ENCODE peak calls at places on chromosomes 2 and 18, in eight cellular contexts. One of them, this sample, is unnamed.

GRCh38 chr2:229169751-229170150 is 101.3 kb downstream of the PID1 start:
- DNase-seq in A549: no peak
- DNase-seq in left lung: no peak
- DNase-seq in fibroblast of the aortic adventitia: no peak
- DNase-seq in dorsolateral prefrontal cortex: no peak
- DNase-seq in astrocyte: no peak
- DNase-seq in Caco-2: no peak
- DNase-seq in psoas muscle: no peak
- DNase-seq in this sample: peak; percentile 93

GRCh38 chr18:70289351-70290330 is 796 bp downstream of the SOCS6 start:
- DNase-seq in psoas muscle: peak; percentile 37
- DNase-seq in A549: no peak
- DNase-seq in fibroblast of the aortic adventitia: peak; percentile 38
- DNase-seq in dorsolateral prefrontal cortex: no peak
- DNase-seq in Caco-2: no peak
- DNase-seq in left lung: peak; percentile 85
- DNase-seq in astrocyte: no peak
- DNase-seq in this sample: peak; percentile 45

GRCh38 chr18:24968233-24968775 is 383.7 kb downstream of the ZNF521 start:
- DNase-seq in astrocyte: no peak
- DNase-seq in psoas muscle: no peak
- DNase-seq in fibroblast of the aortic adventitia: no peak
- DNase-seq in left lung: no peak
- DNase-seq in dorsolateral prefrontal cortex: no peak
- DNase-seq in A549: no peak
- DNase-seq in Caco-2: no peak
- DNase-seq in this sample: no peak

GRCh38 chr2:68643011-68643873 is at the start of gene PROKR1:
- DNase-seq in dorsolateral prefrontal cortex: no peak
- DNase-seq in Caco-2: peak; percentile 44
- DNase-seq in fibroblast of the aortic adventitia: no peak
- DNase-seq in A549: peak; percentile 22
- DNase-seq in psoas muscle: peak; percentile 28
- DNase-seq in astrocyte: peak; percentile 5
- DNase-seq in left lung: peak; percentile 85
- DNase-seq in this sample: no peak

GRCh38 chr2:5391361-5391760 is 300.8 kb upstream of the SOX11 start:
- DNase-seq in A549: no peak
- DNase-seq in psoas muscle: no peak
- DNase-seq in Caco-2: no peak
- DNase-seq in fibroblast of the aortic adventitia: no peak
- DNase-seq in dorsolateral prefrontal cortex: no peak
- DNase-seq in astrocyte: no peak
- DNase-seq in left lung: no peak
- DNase-seq in this sample: no peak

GRCh38 chr2:241891988-241892298 is 22.4 kb downstream of the RTP5 start:
- DNase-seq in left lung: no peak
- DNase-seq in A549: no peak
- DNase-seq in Caco-2: no peak
- DNase-seq in fibroblast of the aortic adventitia: no peak
- DNase-seq in astrocyte: no peak
- DNase-seq in psoas muscle: no peak
- DNase-seq in dorsolateral prefrontal cortex: no peak
- DNase-seq in this sample: no peak

GRCh38 chr2:190359896-190360376 is 16.5 kb downstream of the INPP1 start:
- DNase-seq in left lung: no peak
- DNase-seq in astrocyte: peak; percentile 64
- DNase-seq in dorsolateral prefrontal cortex: peak; percentile 81
- DNase-seq in A549: no peak
- DNase-seq in fibroblast of the aortic adventitia: peak; percentile 87
- DNase-seq in Caco-2: no peak
- DNase-seq in psoas muscle: peak; percentile 48
- DNase-seq in this sample: peak; percentile 71

GRCh38 chr18:38751897-38752296 is 1186.3 kb upstream of the CELF4 start:
- DNase-seq in A549: no peak
- DNase-seq in left lung: peak; percentile 47
- DNase-seq in Caco-2: no peak
- DNase-seq in fibroblast of the aortic adventitia: no peak
- DNase-seq in psoas muscle: no peak
- DNase-seq in dorsolateral prefrontal cortex: peak; percentile 72
- DNase-seq in astrocyte: no peak
- DNase-seq in this sample: peak; percentile 0

GRCh38 chr2:101152195-101153076 is 1.3 kb upstream of the TBC1D8 start:
- DNase-seq in psoas muscle: peak; percentile 34
- DNase-seq in astrocyte: no peak
- DNase-seq in dorsolateral prefrontal cortex: no peak
- DNase-seq in Caco-2: peak; percentile 53
- DNase-seq in left lung: no peak
- DNase-seq in A549: peak; percentile 79
- DNase-seq in fibroblast of the aortic adventitia: peak; percentile 66
- DNase-seq in this sample: peak; percentile 86

GRCh38 chr2:55781542-55781941 is 87.9 kb upstream of the PNPT1 start:
- DNase-seq in dorsolateral prefrontal cortex: no peak
- DNase-seq in fibroblast of the aortic adventitia: no peak
- DNase-seq in astrocyte: no peak
- DNase-seq in psoas muscle: no peak
- DNase-seq in left lung: no peak
- DNase-seq in Caco-2: no peak
- DNase-seq in A549: no peak
- DNase-seq in this sample: no peak

GRCh38 chr2:39133215-39133851 is 12.5 kb upstream of the SOS1 start:
- DNase-seq in fibroblast of the aortic adventitia: no peak
- DNase-seq in astrocyte: no peak
- DNase-seq in Caco-2: no peak
- DNase-seq in dorsolateral prefrontal cortex: no peak
- DNase-seq in left lung: no peak
- DNase-seq in psoas muscle: no peak
- DNase-seq in A549: no peak
- DNase-seq in this sample: no peak

GRCh38 chr2:234289789-234290188 is 207.1 kb downstream of the ARL4C start:
- DNase-seq in A549: peak; percentile 63
- DNase-seq in left lung: no peak
- DNase-seq in fibroblast of the aortic adventitia: peak; percentile 92
- DNase-seq in astrocyte: peak; percentile 79
- DNase-seq in psoas muscle: peak; percentile 23
- DNase-seq in dorsolateral prefrontal cortex: no peak
- DNase-seq in Caco-2: no peak
- DNase-seq in this sample: peak; percentile 89

GRCh38 chr2:185145316-185146121 is 547.2 kb downstream of the ZNF804A start:
- DNase-seq in psoas muscle: no peak
- DNase-seq in astrocyte: no peak
- DNase-seq in A549: no peak
- DNase-seq in Caco-2: no peak
- DNase-seq in fibroblast of the aortic adventitia: no peak
- DNase-seq in dorsolateral prefrontal cortex: no peak
- DNase-seq in left lung: peak; percentile 40
- DNase-seq in this sample: no peak

GRCh38 chr18:75253784-75254183 is 43.2 kb downstream of the TSHZ1 start:
- DNase-seq in fibroblast of the aortic adventitia: peak; percentile 57
- DNase-seq in left lung: no peak
- DNase-seq in dorsolateral prefrontal cortex: no peak
- DNase-seq in Caco-2: no peak
- DNase-seq in A549: no peak
- DNase-seq in psoas muscle: no peak
- DNase-seq in astrocyte: no peak
- DNase-seq in this sample: peak; percentile 56

GRCh38 chr2:118854507-118855300 is 7.3 kb upstream of the EN1 start:
- DNase-seq in psoas muscle: no peak
- DNase-seq in dorsolateral prefrontal cortex: no peak
- DNase-seq in Caco-2: no peak
- DNase-seq in astrocyte: no peak
- DNase-seq in fibroblast of the aortic adventitia: no peak
- DNase-seq in A549: no peak
- DNase-seq in left lung: no peak
- DNase-seq in this sample: no peak

GRCh38 chr2:10303174-10303633 is 500 bp downstream of the HPCAL1 start:
- DNase-seq in dorsolateral prefrontal cortex: no peak
- DNase-seq in Caco-2: no peak
- DNase-seq in psoas muscle: no peak
- DNase-seq in fibroblast of the aortic adventitia: peak; percentile 22
- DNase-seq in astrocyte: no peak
- DNase-seq in left lung: peak; percentile 86
- DNase-seq in A549: no peak
- DNase-seq in this sample: peak; percentile 19

GRCh38 chr2:223008162-223008561 is 43.8 kb upstream of the KCNE4 start:
- DNase-seq in Caco-2: no peak
- DNase-seq in psoas muscle: no peak
- DNase-seq in fibroblast of the aortic adventitia: no peak
- DNase-seq in dorsolateral prefrontal cortex: no peak
- DNase-seq in astrocyte: peak; percentile 57
- DNase-seq in left lung: no peak
- DNase-seq in A549: no peak
- DNase-seq in this sample: peak; percentile 67

GRCh38 chr2:10507106-10507505 is 59.0 kb upstream of the ODC1 start:
- DNase-seq in left lung: no peak
- DNase-seq in astrocyte: no peak
- DNase-seq in A549: no peak
- DNase-seq in fibroblast of the aortic adventitia: no peak
- DNase-seq in Caco-2: no peak
- DNase-seq in dorsolateral prefrontal cortex: peak; percentile 25
- DNase-seq in psoas muscle: no peak
- DNase-seq in this sample: no peak

GRCh38 chr18:26460449-26461091 is 87.8 kb downstream of the KCTD1 start:
- DNase-seq in astrocyte: peak; percentile 87
- DNase-seq in dorsolateral prefrontal cortex: no peak
- DNase-seq in Caco-2: no peak
- DNase-seq in fibroblast of the aortic adventitia: peak; percentile 60
- DNase-seq in left lung: no peak
- DNase-seq in psoas muscle: no peak
- DNase-seq in A549: peak; percentile 41
- DNase-seq in this sample: peak; percentile 63

GRCh38 chr2:224958873-224959272 is 83.4 kb downstream of the DOCK10 start:
- DNase-seq in dorsolateral prefrontal cortex: no peak
- DNase-seq in fibroblast of the aortic adventitia: peak; percentile 61
- DNase-seq in Caco-2: no peak
- DNase-seq in psoas muscle: no peak
- DNase-seq in astrocyte: no peak
- DNase-seq in A549: no peak
- DNase-seq in left lung: no peak
- DNase-seq in this sample: no peak
- H3K4me3 ChIP-seq in dorsolateral prefrontal cortex: no peak overlapping the region
- H3K4me3 ChIP-seq in fibroblast of the aortic adventitia: no peak overlapping the region
- H3K4me3 ChIP-seq in Caco-2: no peak overlapping the region
- H3K4me3 ChIP-seq in psoas muscle: no peak overlapping the region
- H3K4me3 ChIP-seq in astrocyte: no peak overlapping the region
- H3K4me3 ChIP-seq in A549: no peak overlapping the region
- H3K4me3 ChIP-seq in left lung: no peak overlapping the region
- H3K4me3 ChIP-seq in this sample: no peak overlapping the region

GRCh38 chr2:230974096-230974913 is 21.6 kb upstream of the SPATA3 start:
- DNase-seq in A549: no peak
- DNase-seq in left lung: no peak
- DNase-seq in dorsolateral prefrontal cortex: no peak
- DNase-seq in psoas muscle: no peak
- DNase-seq in fibroblast of the aortic adventitia: no peak
- DNase-seq in Caco-2: no peak
- DNase-seq in astrocyte: peak; percentile 92
- DNase-seq in this sample: peak; percentile 96

GRCh38 chr2:230972046-230972445 is 23.9 kb upstream of the SPATA3 start:
- DNase-seq in left lung: no peak
- DNase-seq in fibroblast of the aortic adventitia: no peak
- DNase-seq in dorsolateral prefrontal cortex: no peak
- DNase-seq in psoas muscle: no peak
- DNase-seq in A549: no peak
- DNase-seq in astrocyte: no peak
- DNase-seq in Caco-2: no peak
- DNase-seq in this sample: no peak

GRCh38 chr2:230967113-230967512 is 28.8 kb upstream of the SPATA3 start:
- DNase-seq in psoas muscle: no peak
- DNase-seq in dorsolateral prefrontal cortex: no peak
- DNase-seq in A549: no peak
- DNase-seq in astrocyte: no peak
- DNase-seq in left lung: no peak
- DNase-seq in fibroblast of the aortic adventitia: no peak
- DNase-seq in Caco-2: no peak
- DNase-seq in this sample: no peak

GRCh38 chr2:230968921-230969672 is 26.8 kb upstream of the SPATA3 start:
- DNase-seq in left lung: no peak
- DNase-seq in A549: no peak
- DNase-seq in psoas muscle: no peak
- DNase-seq in astrocyte: no peak
- DNase-seq in Caco-2: no peak
- DNase-seq in fibroblast of the aortic adventitia: no peak
- DNase-seq in dorsolateral prefrontal cortex: no peak
- DNase-seq in this sample: no peak

GRCh38 chr2:230969673-230970015 is 26.3 kb upstream of the SPATA3 start:
- DNase-seq in A549: no peak
- DNase-seq in fibroblast of the aortic adventitia: no peak
- DNase-seq in psoas muscle: no peak
- DNase-seq in astrocyte: no peak
- DNase-seq in Caco-2: no peak
- DNase-seq in left lung: no peak
- DNase-seq in dorsolateral prefrontal cortex: no peak
- DNase-seq in this sample: no peak
- H3K4me3 ChIP-seq in A549: no peak overlapping the region
- H3K4me3 ChIP-seq in fibroblast of the aortic adventitia: no peak overlapping the region
- H3K4me3 ChIP-seq in psoas muscle: no peak overlapping the region
- H3K4me3 ChIP-seq in astrocyte: no peak overlapping the region
- H3K4me3 ChIP-seq in Caco-2: no peak overlapping the region
- H3K4me3 ChIP-seq in left lung: no peak overlapping the region
- H3K4me3 ChIP-seq in dorsolateral prefrontal cortex: no peak overlapping the region
- H3K4me3 ChIP-seq in this sample: no peak overlapping the region

DNA sequence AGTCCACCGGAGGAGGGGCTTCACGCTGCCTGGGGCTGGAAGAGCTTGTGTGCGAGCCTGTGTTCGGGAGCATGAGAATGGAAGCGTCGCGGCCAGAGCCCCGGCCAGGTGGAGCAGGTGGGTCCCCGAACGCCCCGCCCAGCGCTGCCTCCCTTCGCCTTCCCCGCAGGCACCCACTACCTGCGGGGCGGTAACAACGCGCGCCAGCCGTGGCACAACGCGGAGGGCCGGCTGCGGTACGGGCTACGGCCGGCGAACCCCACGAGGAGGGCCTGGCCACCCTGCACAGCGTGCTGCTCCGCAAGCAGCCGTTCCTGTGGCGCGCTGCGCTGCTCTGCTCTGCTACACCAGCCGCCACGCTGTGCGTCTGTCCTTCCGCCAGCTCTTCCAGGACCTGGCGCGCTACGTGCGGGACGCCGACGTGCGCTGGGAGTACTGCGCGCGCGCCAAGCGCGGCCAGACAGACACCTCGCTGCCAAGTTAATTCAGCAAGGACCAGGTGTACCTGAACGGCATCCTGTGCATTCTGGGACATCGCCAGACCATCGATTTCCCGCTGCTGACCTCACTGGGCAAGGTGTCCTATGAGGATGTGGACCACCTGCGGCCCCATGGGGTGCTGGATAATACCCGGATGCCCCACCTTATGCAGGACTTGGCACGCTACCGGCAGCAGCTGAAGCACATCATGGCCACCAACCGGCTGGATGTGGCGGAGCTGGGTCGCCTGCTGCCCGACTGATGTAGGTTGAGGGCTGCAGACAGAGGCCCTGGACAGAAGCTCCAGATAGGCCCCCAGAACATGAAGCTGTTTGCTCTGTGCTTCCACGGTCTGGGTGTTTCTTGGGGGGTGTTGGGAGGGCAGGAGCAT is 200.6 kb downstream of the NAPG start:
- DNase-seq in psoas muscle: no peak
- DNase-seq in Caco-2: no peak
- DNase-seq in astrocyte: no peak
- DNase-seq in dorsolateral prefrontal cortex: peak; percentile 51
- DNase-seq in A549: no peak
- DNase-seq in fibroblast of the aortic adventitia: no peak
- DNase-seq in left lung: peak; percentile 82
- DNase-seq in this sample: no peak
- H3K4me3 ChIP-seq in psoas muscle: peak overlapping the region; percentile 38
- H3K4me3 ChIP-seq in Caco-2: no peak overlapping the region
- H3K4me3 ChIP-seq in astrocyte: no peak overlapping the region
- H3K4me3 ChIP-seq in dorsolateral prefrontal cortex: peak overlapping the region; percentile 45
- H3K4me3 ChIP-seq in A549: no peak overlapping the region
- H3K4me3 ChIP-seq in fibroblast of the aortic adventitia: no peak overlapping the region
- H3K4me3 ChIP-seq in left lung: peak overlapping the region; percentile 26
- H3K4me3 ChIP-seq in this sample: no peak overlapping the region

GRCh38 chr2:112939425-112939824 is 28.5 kb downstream of the IL37 start:
- DNase-seq in A549: no peak
- DNase-seq in dorsolateral prefrontal cortex: no peak
- DNase-seq in psoas muscle: no peak
- DNase-seq in left lung: no peak
- DNase-seq in fibroblast of the aortic adventitia: no peak
- DNase-seq in Caco-2: no peak
- DNase-seq in astrocyte: no peak
- DNase-seq in this sample: no peak
- H3K4me3 ChIP-seq in A549: no peak overlapping the region
- H3K4me3 ChIP-seq in dorsolateral prefrontal cortex: no peak overlapping the region
- H3K4me3 ChIP-seq in psoas muscle: no peak overlapping the region
- H3K4me3 ChIP-seq in left lung: no peak overlapping the region
- H3K4me3 ChIP-seq in fibroblast of the aortic adventitia: no peak overlapping the region
- H3K4me3 ChIP-seq in Caco-2: no peak overlapping the region
- H3K4me3 ChIP-seq in astrocyte: no peak overlapping the region
- H3K4me3 ChIP-seq in this sample: no peak overlapping the region